ENCODE peak calls at places on chromosome 2, in seven cellular contexts. X is endothelial cell of umbilical vein, P is fibroblast of lung, U is GM23248, N is K562, E is A673, K is DND-41. M is an unnamed sample.
A peak's percentile ranks its signal among the peaks of the same experiment; 100 is the strongest.

GRCh38 chr2:182642328-182642727 is 73.7 kb upstream of the DNAJC10 start:
- DNase-seq in X (peak; percentile 56), P (peak; percentile 50), U (peak; percentile 50), N (peak; percentile 50), E (peak; percentile 67), K (peak; percentile 37), M (peak; percentile 27)

GRCh38 chr2:28390857-28391563 is 1.6 kb upstream of the FOSL2 start:
- DNase-seq in X (peak; percentile 89), P (peak; percentile 89), U (peak; percentile 88), N (peak; percentile 52), E (no peak), K (no peak), M (no peak)

GRCh38 chr2:10489842-10490555 is 41.9 kb upstream of the ODC1 start:
- DNase-seq in X (no peak), P (no peak), U (peak; percentile 59), N (no peak), E (no peak), K (no peak), M (no peak)

GRCh38 chr2:88187927-88188326 is 17.8 kb downstream of the THNSL2 start:
- DNase-seq in X (no peak), P (no peak), U (no peak), N (peak; percentile 38), E (peak; percentile 33), K (no peak), M (no peak)

GRCh38 chr2:71534786-71535185 is 81.4 kb downstream of the DYSF start:
- DNase-seq in X (no peak), P (no peak), U (no peak), N (no peak), E (no peak), K (no peak), M (no peak)

GRCh38 chr2:65877331-65877791 is 445.0 kb upstream of the SPRED2 start:
- DNase-seq in X (no peak), P (no peak), U (no peak), N (no peak), E (no peak), K (no peak), M (no peak)

GRCh38 chr2:70454936-70455544 is 98.6 kb downstream of the TGFA start:
- DNase-seq in X (no peak), P (no peak), U (no peak), N (no peak), E (no peak), K (no peak), M (no peak)

GRCh38 chr2:156319811-156320490 is 12.6 kb downstream of the NR4A2 start:
- DNase-seq in X (no peak), P (peak; percentile 32), U (peak; percentile 38), N (peak; percentile 77), E (no peak), K (no peak), M (no peak)

GRCh38 chr2:96344011-96344410 is 8.4 kb downstream of the NCAPH start:
- DNase-seq in X (no peak), P (peak; percentile 73), U (no peak), N (no peak), E (no peak), K (no peak), M (peak; percentile 91)

GRCh38 chr2:197073701-197074433 is 147.4 kb upstream of the PGAP1 start:
- DNase-seq in X (peak; percentile 68), P (peak; percentile 72), U (peak; percentile 11), N (no peak), E (no peak), K (peak; percentile 29), M (no peak)

GRCh38 chr2:12080360-12080759 is 333.9 kb downstream of the LPIN1 start:
- DNase-seq in X (no peak), P (no peak), U (no peak), N (no peak), E (no peak), K (no peak), M (no peak)

GRCh38 chr2:29703336-29703735 is 218.1 kb downstream of the ALK start:
- DNase-seq in X (no peak), P (no peak), U (no peak), N (no peak), E (peak; percentile 50), K (no peak), M (no peak)

GRCh38 chr2:111122631-111123421 is 2.1 kb downstream of the BCL2L11 start:
- DNase-seq in X (peak; percentile 92), P (peak; percentile 85), U (peak; percentile 92), N (peak; percentile 66), E (peak; percentile 62), K (no peak), M (no peak)

GRCh38 chr2:233074106-233074505 is 14.0 kb downstream of the INPP5D start:
- DNase-seq in X (no peak), P (no peak), U (no peak), N (no peak), E (no peak), K (no peak), M (no peak)
- H3K4me1 ChIP-seq in X (peaks cover 18% of the 10 kb centered on the region), P (no peaks in the 10 kb centered on the region), U (no peaks in the 10 kb centered on the region), N (peaks cover 13% of the 10 kb centered on the region), E (no peaks in the 10 kb centered on the region), K (peaks cover 38% of the 10 kb centered on the region), M (peaks cover 71% of the 10 kb centered on the region)

GRCh38 chr2:225086439-225086838 is 44.2 kb upstream of the DOCK10 start:
- DNase-seq in X (no peak), P (no peak), U (no peak), N (no peak), E (no peak), K (no peak), M (no peak)
- TF ChIP-seq EZH2 in X (no peak), P (no peak), U (no peak), N (no peak), E (no peak), K (no peak), M (no peak)

GRCh38 chr2:233079473-233079877 is 19.3 kb downstream of the INPP5D start:
- DNase-seq in X (no peak), P (no peak), U (no peak), N (no peak), E (no peak), K (no peak), M (peak; percentile 90)
- H3K4me1 ChIP-seq in X (peaks cover 36% of the 10 kb centered on the region), P (no peaks in the 10 kb centered on the region), U (no peaks in the 10 kb centered on the region), N (peaks cover 29% of the 10 kb centered on the region), E (no peaks in the 10 kb centered on the region), K (peaks cover 57% of the 10 kb centered on the region), M (peaks cover 90% of the 10 kb centered on the region)

DNA sequence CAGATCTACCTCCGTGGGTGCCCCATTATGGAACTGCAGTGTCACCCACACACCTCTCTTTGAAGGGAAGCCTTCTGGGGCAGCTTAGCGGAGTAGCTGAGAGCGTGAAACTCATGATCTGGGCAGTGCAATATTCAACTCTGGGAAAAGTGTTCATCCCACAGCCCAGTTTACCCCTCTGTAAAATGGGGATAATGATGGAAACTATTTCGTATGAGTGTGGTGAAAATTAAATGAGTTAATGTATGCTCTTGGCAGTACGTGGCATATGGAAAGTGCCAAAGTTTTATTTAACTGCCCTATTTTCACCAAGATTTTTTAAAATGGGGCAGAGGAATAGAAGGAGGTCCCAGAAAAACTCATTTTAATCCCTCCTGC is 11.5 kb downstream of the EVX2 start:
- DNase-seq in X (no peak), P (no peak), U (no peak), N (no peak), E (no peak), K (no peak), M (no peak)
- TF ChIP-seq EZH2 in X (peak; percentile 13), P (no peak), U (no peak), N (no peak), E (no peak), K (no peak), M (no peak)